ENCODE peak calls at places on chromosomes 4 and X, in six cellular contexts. One of them, this sample, is unnamed.

GRCh38 chr4:168124008-168124641 is 31.8 kb downstream of the ANXA10 start:
- DNase-seq in neuronal stem cell: no peak
- DNase-seq in mesenchymal stem cell: no peak
- DNase-seq in IMR-90: peak
- DNase-seq in trophoblast cell: no peak
- DNase-seq in H1: no peak
- DNase-seq in this sample: no peak

GRCh38 chr4:173459857-173460256 is 60.9 kb upstream of the SCRG1 start:
- DNase-seq in IMR-90: no peak
- DNase-seq in mesenchymal stem cell: no peak
- DNase-seq in trophoblast cell: no peak
- DNase-seq in neuronal stem cell: no peak
- DNase-seq in H1: no peak
- DNase-seq in this sample: no peak

GRCh38 chrX:145292208-145292607 is 44.9 kb downstream of the SPANXN1 start:
- DNase-seq in neuronal stem cell: no peak
- DNase-seq in H1: no peak
- DNase-seq in IMR-90: no peak
- DNase-seq in trophoblast cell: no peak
- DNase-seq in mesenchymal stem cell: no peak
- DNase-seq in this sample: no peak

GRCh38 chrX:22323541-22323940 is 50.8 kb downstream of the CBLL2 start:
- DNase-seq in H1: no peak
- DNase-seq in IMR-90: peak
- DNase-seq in mesenchymal stem cell: peak
- DNase-seq in trophoblast cell: no peak
- DNase-seq in neuronal stem cell: no peak
- DNase-seq in this sample: no peak

GRCh38 chr4:3237711-3238560 is 11.0 kb upstream of the MSANTD1 start:
- DNase-seq in mesenchymal stem cell: no peak
- DNase-seq in IMR-90: no peak
- DNase-seq in H1: no peak
- DNase-seq in trophoblast cell: no peak
- DNase-seq in neuronal stem cell: no peak
- DNase-seq in this sample: no peak

GRCh38 chr4:118032691-118033090 is 1.6 kb upstream of the NDST3 start:
- DNase-seq in neuronal stem cell: no peak
- DNase-seq in mesenchymal stem cell: peak
- DNase-seq in trophoblast cell: peak
- DNase-seq in H1: no peak
- DNase-seq in IMR-90: peak
- DNase-seq in this sample: peak

GRCh38 chr4:7631288-7631633 is 196.5 kb upstream of the PSAPL1 start:
- DNase-seq in IMR-90: no peak
- DNase-seq in mesenchymal stem cell: no peak
- DNase-seq in neuronal stem cell: no peak
- DNase-seq in H1: no peak
- DNase-seq in trophoblast cell: no peak
- DNase-seq in this sample: no peak

GRCh38 chr4:82851902-82852750 is 38.8 kb downstream of the SEC31A start:
- DNase-seq in neuronal stem cell: peak
- DNase-seq in mesenchymal stem cell: peak
- DNase-seq in H1: no peak
- DNase-seq in IMR-90: peak
- DNase-seq in trophoblast cell: peak
- DNase-seq in this sample: no peak

GRCh38 chr4:145186719-145187118 is 6.3 kb upstream of the OTUD4 start:
- DNase-seq in neuronal stem cell: no peak
- DNase-seq in mesenchymal stem cell: no peak
- DNase-seq in trophoblast cell: no peak
- DNase-seq in IMR-90: no peak
- DNase-seq in H1: no peak
- DNase-seq in this sample: no peak

GRCh38 chr4:41569957-41570356 is 32.0 kb downstream of the LIMCH1 start:
- DNase-seq in H1: no peak
- DNase-seq in IMR-90: no peak
- DNase-seq in neuronal stem cell: no peak
- DNase-seq in mesenchymal stem cell: peak
- DNase-seq in trophoblast cell: no peak
- DNase-seq in this sample: no peak

GRCh38 chr4:7295917-7296660 is 103.8 kb downstream of the SORCS2 start:
- DNase-seq in neuronal stem cell: no peak
- DNase-seq in H1: peak
- DNase-seq in mesenchymal stem cell: peak
- DNase-seq in IMR-90: peak
- DNase-seq in trophoblast cell: no peak
- DNase-seq in this sample: no peak

GRCh38 chrX:140713174-140713539 is 3.6 kb downstream of the LINC00632 start:
- DNase-seq in H1: no peak
- DNase-seq in mesenchymal stem cell: no peak
- DNase-seq in trophoblast cell: no peak
- DNase-seq in neuronal stem cell: no peak
- DNase-seq in IMR-90: no peak
- DNase-seq in this sample: no peak

GRCh38 chrX:49061490-49061889 is 2.7 kb downstream of the CCDC120 start:
- DNase-seq in H1: no peak
- DNase-seq in neuronal stem cell: no peak
- DNase-seq in IMR-90: no peak
- DNase-seq in trophoblast cell: no peak
- DNase-seq in mesenchymal stem cell: no peak
- DNase-seq in this sample: no peak

GRCh38 chr4:153109296-153109868 is 94.9 kb upstream of the TRIM2 start:
- DNase-seq in trophoblast cell: no peak
- DNase-seq in IMR-90: no peak
- DNase-seq in mesenchymal stem cell: no peak
- DNase-seq in H1: no peak
- DNase-seq in neuronal stem cell: no peak
- DNase-seq in this sample: no peak

GRCh38 chrX:118257781-118258180 is 88.1 kb upstream of the WDR44 start:
- DNase-seq in neuronal stem cell: no peak
- DNase-seq in H1: no peak
- DNase-seq in mesenchymal stem cell: no peak
- DNase-seq in IMR-90: no peak
- DNase-seq in trophoblast cell: no peak
- DNase-seq in this sample: no peak

GRCh38 chr4:189302719-189303118 is 638.0 kb upstream of the FRG1 start:
- DNase-seq in trophoblast cell: peak
- DNase-seq in IMR-90: no peak
- DNase-seq in neuronal stem cell: no peak
- DNase-seq in mesenchymal stem cell: no peak
- DNase-seq in H1: no peak
- DNase-seq in this sample: no peak

GRCh38 chr4:8607603-8608481 is 15.3 kb downstream of the CPZ start:
- DNase-seq in trophoblast cell: peak
- DNase-seq in H1: peak
- DNase-seq in neuronal stem cell: peak
- DNase-seq in mesenchymal stem cell: peak
- DNase-seq in IMR-90: no peak
- DNase-seq in this sample: peak

GRCh38 chr4:36053931-36054330 is 190.4 kb downstream of the ARAP2 start:
- DNase-seq in H1: no peak
- DNase-seq in trophoblast cell: peak
- DNase-seq in IMR-90: no peak
- DNase-seq in mesenchymal stem cell: peak
- DNase-seq in neuronal stem cell: no peak
- DNase-seq in this sample: no peak

GRCh38 chr4:55396305-55397023 is 707 bp downstream of the TMEM165 start:
- DNase-seq in neuronal stem cell: peak
- DNase-seq in IMR-90: peak
- DNase-seq in mesenchymal stem cell: peak
- DNase-seq in trophoblast cell: peak
- DNase-seq in H1: peak
- DNase-seq in this sample: peak

GRCh38 chr4:147340111-147340510 is 140.8 kb upstream of the EDNRA start:
- DNase-seq in IMR-90: peak
- DNase-seq in H1: no peak
- DNase-seq in neuronal stem cell: no peak
- DNase-seq in mesenchymal stem cell: peak
- DNase-seq in trophoblast cell: no peak
- DNase-seq in this sample: no peak

GRCh38 chr4:69489856-69490255 is 5.8 kb downstream of the UGT2B4 start:
- DNase-seq in H1: no peak
- DNase-seq in mesenchymal stem cell: peak
- DNase-seq in neuronal stem cell: no peak
- DNase-seq in IMR-90: no peak
- DNase-seq in trophoblast cell: no peak
- DNase-seq in this sample: no peak

GRCh38 chr4:94171616-94172015 is 36.0 kb upstream of the SMARCAD1 start:
- DNase-seq in neuronal stem cell: no peak
- DNase-seq in IMR-90: no peak
- DNase-seq in H1: no peak
- DNase-seq in mesenchymal stem cell: no peak
- DNase-seq in trophoblast cell: no peak
- DNase-seq in this sample: no peak

GRCh38 chr4:112270643-112271484 is 14.8 kb downstream of the TIFA start:
- DNase-seq in IMR-90: peak
- DNase-seq in mesenchymal stem cell: peak
- DNase-seq in neuronal stem cell: no peak
- DNase-seq in H1: no peak
- DNase-seq in trophoblast cell: peak
- DNase-seq in this sample: no peak

GRCh38 chr4:144355809-144356757 is 215.6 kb upstream of the GYPA start:
- DNase-seq in mesenchymal stem cell: peak
- DNase-seq in neuronal stem cell: peak
- DNase-seq in IMR-90: peak
- DNase-seq in H1: no peak
- DNase-seq in trophoblast cell: peak
- DNase-seq in this sample: peak

GRCh38 chrX:47814853-47815252 is 21.8 kb upstream of the ZNF81 start:
- DNase-seq in H1: no peak
- DNase-seq in mesenchymal stem cell: no peak
- DNase-seq in trophoblast cell: no peak
- DNase-seq in IMR-90: no peak
- DNase-seq in neuronal stem cell: no peak
- DNase-seq in this sample: peak

GRCh38 chr4:183098080-183098722 is 856 bp upstream of the WWC2 start:
- DNase-seq in H1: no peak
- DNase-seq in neuronal stem cell: peak
- DNase-seq in IMR-90: peak
- DNase-seq in mesenchymal stem cell: peak
- DNase-seq in trophoblast cell: peak
- DNase-seq in this sample: no peak

GRCh38 chr4:119894650-119895208 is 171.9 kb downstream of the MAD2L1 start:
- DNase-seq in neuronal stem cell: no peak
- DNase-seq in IMR-90: peak
- DNase-seq in mesenchymal stem cell: no peak
- DNase-seq in H1: no peak
- DNase-seq in trophoblast cell: no peak
- DNase-seq in this sample: no peak

GRCh38 chr4:127007336-127007735 is 625.4 kb upstream of the INTU start:
- DNase-seq in neuronal stem cell: no peak
- DNase-seq in IMR-90: no peak
- DNase-seq in trophoblast cell: no peak
- DNase-seq in mesenchymal stem cell: no peak
- DNase-seq in H1: no peak
- DNase-seq in this sample: no peak

GRCh38 chrX:13044441-13044840 is at the start of gene FAM9C:
- DNase-seq in trophoblast cell: no peak
- DNase-seq in IMR-90: no peak
- DNase-seq in H1: no peak
- DNase-seq in mesenchymal stem cell: no peak
- DNase-seq in neuronal stem cell: no peak
- DNase-seq in this sample: no peak
- H4K91ac ChIP-seq in trophoblast cell: no peak
- H4K91ac ChIP-seq in IMR-90: no peak
- H4K91ac ChIP-seq in H1: no peak
- H4K91ac ChIP-seq in mesenchymal stem cell: no peak
- H4K91ac ChIP-seq in neuronal stem cell: no peak
- H4K91ac ChIP-seq in this sample: no peak

DNA sequence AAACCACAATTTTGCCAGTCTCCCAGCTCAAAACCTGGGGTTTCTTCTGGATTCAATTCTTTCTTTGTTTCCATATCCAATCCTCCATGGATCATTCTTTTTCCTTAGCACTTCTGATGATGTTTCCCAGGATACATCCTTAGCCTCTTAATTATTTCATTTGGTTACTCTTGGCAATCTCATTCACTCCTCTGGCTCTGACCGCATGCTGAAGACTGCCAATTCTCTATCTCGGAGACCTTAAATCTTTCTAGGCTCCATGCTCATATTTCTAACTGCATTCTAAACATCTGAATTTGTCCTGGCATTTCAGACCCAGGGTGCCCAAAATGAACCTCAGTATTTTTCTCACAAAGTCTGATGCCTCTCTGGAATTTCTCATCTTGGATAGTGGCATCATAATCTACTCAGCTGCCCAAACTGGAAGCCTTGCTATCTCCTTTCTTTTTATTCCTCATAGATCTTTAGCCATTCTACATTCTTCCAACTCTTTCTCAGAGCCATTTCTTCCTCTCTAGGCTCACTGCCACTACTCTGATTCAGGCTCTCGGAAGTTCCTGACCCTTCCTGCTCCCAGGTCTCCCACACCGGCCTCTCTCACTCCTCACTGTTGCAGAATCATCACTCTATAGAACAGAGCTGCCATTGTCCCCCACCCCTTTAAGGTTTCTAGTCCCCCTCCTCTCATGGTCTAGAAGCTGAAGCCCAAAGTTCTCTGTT is 290.2 kb downstream of the CAMK2D start:
- DNase-seq in IMR-90: peak
- DNase-seq in neuronal stem cell: no peak
- DNase-seq in H1: no peak
- DNase-seq in trophoblast cell: no peak
- DNase-seq in mesenchymal stem cell: no peak
- DNase-seq in this sample: no peak
- H3K27ac ChIP-seq in IMR-90: no peak
- H3K27ac ChIP-seq in neuronal stem cell: no peak
- H3K27ac ChIP-seq in H1: no peak
- H3K27ac ChIP-seq in trophoblast cell: no peak
- H3K27ac ChIP-seq in mesenchymal stem cell: no peak
- H3K27ac ChIP-seq in this sample: no peak

GRCh38 chr4:104424368-104424921 is 70.2 kb downstream of the CXXC4 start:
- DNase-seq in H1: no peak
- DNase-seq in neuronal stem cell: no peak
- DNase-seq in trophoblast cell: no peak
- DNase-seq in IMR-90: no peak
- DNase-seq in mesenchymal stem cell: no peak
- DNase-seq in this sample: no peak

GRCh38 chr4:104425948-104426347 is 68.7 kb downstream of the CXXC4 start:
- DNase-seq in IMR-90: no peak
- DNase-seq in mesenchymal stem cell: no peak
- DNase-seq in trophoblast cell: no peak
- DNase-seq in neuronal stem cell: no peak
- DNase-seq in H1: no peak
- DNase-seq in this sample: no peak

GRCh38 chr4:104421576-104421975 is 73.1 kb downstream of the CXXC4 start:
- DNase-seq in H1: no peak
- DNase-seq in trophoblast cell: peak
- DNase-seq in mesenchymal stem cell: peak
- DNase-seq in IMR-90: no peak
- DNase-seq in neuronal stem cell: no peak
- DNase-seq in this sample: no peak

GRCh38 chr4:104420766-104421165 is 73.9 kb downstream of the CXXC4 start:
- DNase-seq in H1: no peak
- DNase-seq in mesenchymal stem cell: peak
- DNase-seq in neuronal stem cell: peak
- DNase-seq in trophoblast cell: peak
- DNase-seq in IMR-90: no peak
- DNase-seq in this sample: no peak

GRCh38 chr4:104425003-104425402 is 69.7 kb downstream of the CXXC4 start:
- DNase-seq in H1: no peak
- DNase-seq in neuronal stem cell: no peak
- DNase-seq in mesenchymal stem cell: no peak
- DNase-seq in trophoblast cell: no peak
- DNase-seq in IMR-90: no peak
- DNase-seq in this sample: no peak
- H4K91ac ChIP-seq in H1: no peak
- H4K91ac ChIP-seq in neuronal stem cell: no peak
- H4K91ac ChIP-seq in mesenchymal stem cell: no peak
- H4K91ac ChIP-seq in trophoblast cell: no peak
- H4K91ac ChIP-seq in IMR-90: no peak
- H4K91ac ChIP-seq in this sample: no peak

GRCh38 chr4:9999956-10000551 is 21.2 kb downstream of the SLC2A9 start:
- DNase-seq in mesenchymal stem cell: no peak
- DNase-seq in trophoblast cell: peak
- DNase-seq in H1: no peak
- DNase-seq in IMR-90: peak
- DNase-seq in neuronal stem cell: no peak
- DNase-seq in this sample: no peak
- H3K27ac ChIP-seq in mesenchymal stem cell: no peak
- H3K27ac ChIP-seq in trophoblast cell: no peak
- H3K27ac ChIP-seq in H1: no peak
- H3K27ac ChIP-seq in IMR-90: no peak
- H3K27ac ChIP-seq in neuronal stem cell: no peak
- H3K27ac ChIP-seq in this sample: no peak

This sample was measured in H9.